ENCODE peak calls at places on chromosomes 1 and 21, in five cellular contexts. C, V, O, X and D are unnamed samples.

GRCh38 chr1:230730979-230731378 is 16.2 kb upstream of the CAPN9 start:
- DNase-seq in O (no peak), X (no peak), V (no peak), C (no peak), D (no peak)

GRCh38 chr1:229140018-229140417 is 130.9 kb upstream of the RAB4A start:
- DNase-seq in V (no peak), X (no peak), C (no peak), O (no peak), D (no peak)

GRCh38 chr1:67376381-67376780 is 53.8 kb downstream of the SERBP1 start:
- DNase-seq in C (no peak), O (no peak), V (no peak), X (no peak), D (no peak)

GRCh38 chr1:44707112-44707881 is 23.7 kb downstream of the RNU5D-1 start:
- DNase-seq in O (no peak), C (no peak), X (no peak), V (no peak), D (no peak)

GRCh38 chr1:150751443-150751842 is 14.1 kb downstream of the CTSS start:
- DNase-seq in C (no peak), O (no peak), X (no peak), V (no peak), D (no peak)

GRCh38 chr1:10105484-10105883 is 72.7 kb downstream of the UBE4B start:
- DNase-seq in O (no peak), V (no peak), X (no peak), C (no peak), D (no peak)

GRCh38 chr21:42479582-42479981 is 16.4 kb downstream of the RSPH1 start:
- DNase-seq in X (no peak), C (no peak), V (no peak), O (no peak), D (no peak)

GRCh38 chr1:204461331-204462228 is 33.0 kb downstream of the PIK3C2B start:
- DNase-seq in C (peak; percentile 57), V (no peak), X (peak; percentile 57), O (no peak), D (no peak)

GRCh38 chr1:4675454-4676186 is 21.2 kb downstream of the AJAP1 start:
- DNase-seq in C (no peak), V (no peak), O (no peak), X (no peak), D (no peak)

GRCh38 chr1:235671992-235672391 is 22.4 kb upstream of the GNG4 start:
- DNase-seq in X (no peak), O (no peak), C (no peak), V (no peak), D (no peak)

GRCh38 chr1:224644553-224645154 is 28.5 kb downstream of the CNIH3 start:
- DNase-seq in X (peak; percentile 24), V (peak; percentile 59), C (peak; percentile 77), O (peak; percentile 41), D (peak; percentile 55)

GRCh38 chr1:90862782-90863181 is 145.7 kb upstream of the BARHL2 start:
- DNase-seq in X (no peak), C (no peak), V (no peak), O (no peak), D (no peak)

GRCh38 chr1:91803133-91803532 is 82.8 kb downstream of the TGFBR3 start:
- DNase-seq in C (no peak), O (no peak), X (no peak), V (no peak), D (no peak)

GRCh38 chr1:115669002-115669673 is 27.4 kb downstream of the VANGL1 start:
- DNase-seq in X (no peak), C (peak; percentile 62), O (no peak), V (no peak), D (no peak)

GRCh38 chr1:234437423-234438171 is 41.4 kb downstream of the TARBP1 start:
- DNase-seq in C (no peak), O (no peak), V (no peak), X (no peak), D (no peak)

GRCh38 chr21:26448751-26449150 is 124.3 kb downstream of the CYYR1 start:
- DNase-seq in C (no peak), V (no peak), X (no peak), O (no peak), D (no peak)

GRCh38 chr1:205933672-205934618 is 9.3 kb downstream of the SLC26A9 start:
- DNase-seq in V (no peak), C (no peak), O (no peak), X (no peak), D (no peak)

GRCh38 chr1:7432102-7432895 is 338.8 kb upstream of the VAMP3 start:
- DNase-seq in O (no peak), X (no peak), C (no peak), V (no peak), D (no peak)

GRCh38 chr1:185560760-185561159 is 173.4 kb upstream of the HMCN1 start:
- DNase-seq in X (no peak), C (no peak), V (no peak), O (no peak), D (no peak)

GRCh38 chr1:87325982-87326738 is 2.5 kb upstream of the LMO4 start:
- DNase-seq in C (peak; percentile 37), O (no peak), X (no peak), V (no peak), D (no peak)

GRCh38 chr1:116949213-116949985 is 39.7 kb downstream of the PTGFRN start:
- DNase-seq in X (no peak), V (no peak), C (no peak), O (no peak), D (no peak)

GRCh38 chr1:205041998-205042910 is 758 bp upstream of the CNTN2 start:
- DNase-seq in O (no peak), C (no peak), V (no peak), X (no peak), D (no peak)

GRCh38 chr1:27077968-27078367 is 65.3 kb upstream of the TENT5B start:
- DNase-seq in X (no peak), O (no peak), V (no peak), C (no peak), D (no peak)

GRCh38 chr1:145942405-145942804 is 15.1 kb upstream of the RBM8A start:
- DNase-seq in O (no peak), X (no peak), V (no peak), C (no peak), D (no peak)
- TF ChIP-seq TAF1 in O (no peak), X (no peak), V (no peak), C (no peak), D (no peak)

GRCh38 chr1:107051266-107051665 is 5.2 kb upstream of the PRMT6 start:
- DNase-seq in O (no peak), X (no peak), V (no peak), C (no peak), D (no peak)
- TF ChIP-seq POLR2A in O (no peak), X (no peak), V (no peak), C (no peak), D (no peak)

DNA sequence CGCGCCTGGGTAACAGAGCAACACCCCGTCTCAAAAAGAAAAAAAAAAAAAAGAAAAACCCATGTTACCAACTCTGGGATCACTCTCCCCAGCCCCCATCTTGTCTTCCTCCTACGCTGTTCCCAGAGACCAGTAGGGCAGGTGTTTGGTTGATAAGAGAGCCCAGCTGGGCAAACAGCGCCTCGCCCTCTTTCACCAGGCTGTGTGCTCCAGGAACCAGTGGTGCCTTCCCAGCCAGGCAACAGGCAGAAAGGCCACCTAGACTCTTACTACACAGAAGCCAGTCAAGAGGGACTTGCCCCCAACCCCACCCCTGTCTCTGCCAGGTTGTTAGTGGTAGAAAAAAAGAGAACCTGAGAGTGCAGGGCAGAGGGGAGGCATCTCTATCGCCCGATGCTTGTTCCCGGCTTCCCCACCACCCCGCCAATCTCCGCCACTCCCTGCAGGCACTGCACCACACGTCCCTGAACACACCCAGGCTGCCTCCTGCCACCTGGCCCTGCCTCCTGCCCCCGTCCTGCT is 14.0 kb upstream of the CTRC start:
- DNase-seq in V (no peak), X (no peak), O (no peak), C (peak; percentile 82), D (no peak)
- TF ChIP-seq TAF1 in V (no peak), X (no peak), O (no peak), C (peak; percentile 23), D (no peak)

DNA sequence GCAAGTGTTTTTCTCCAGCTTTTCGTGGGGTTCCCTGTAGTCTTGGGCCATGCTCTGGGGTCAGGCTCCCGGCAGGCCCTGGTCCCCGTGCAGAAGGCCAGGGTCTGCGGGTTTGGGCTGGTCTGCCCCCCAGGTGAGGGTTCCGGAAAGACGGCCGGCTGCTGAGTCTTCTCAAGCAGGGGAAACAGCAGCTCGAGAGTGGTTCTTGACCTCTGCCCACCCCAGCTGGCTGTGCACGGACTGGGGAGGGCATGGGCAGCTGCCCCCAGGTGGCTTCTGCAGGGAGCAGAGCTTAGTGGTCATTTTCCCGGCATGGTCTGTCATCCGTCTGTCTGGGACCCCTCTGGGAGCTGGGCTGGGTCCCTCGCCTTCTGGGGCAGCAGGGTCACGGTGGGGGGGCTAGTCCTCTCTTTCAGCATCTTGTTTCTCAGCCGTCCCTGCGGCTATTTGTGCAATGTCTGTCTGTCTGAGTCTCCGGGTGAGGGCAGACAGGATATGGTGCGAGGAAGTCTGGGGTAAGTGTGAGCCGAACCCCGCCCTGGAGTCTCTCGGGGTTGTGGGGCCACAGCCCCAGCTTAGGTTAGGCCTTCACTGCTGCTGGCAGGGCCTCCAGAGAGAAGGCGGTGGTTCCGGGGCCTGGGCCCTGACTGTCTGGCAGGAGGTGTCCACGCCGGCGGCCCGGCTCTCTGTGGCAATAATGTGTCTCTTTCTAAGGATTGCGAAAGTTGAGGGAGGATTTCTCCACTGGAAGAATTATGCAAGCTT is 6.1 kb downstream of the SKI start:
- DNase-seq in C (no peak), O (no peak), V (peak; percentile 73), X (no peak), D (peak; percentile 60)
- TF ChIP-seq POLR2A in C (no peak), O (no peak), V (no peak), X (no peak), D (no peak)

GRCh38 chr21:25115021-25115420 is 492.3 kb downstream of the MRPL39 start:
- DNase-seq in C (no peak), O (no peak), X (peak; percentile 5), V (no peak), D (no peak)
- TF ChIP-seq TAF1 in C (no peak), O (no peak), X (no peak), V (no peak), D (no peak)

GRCh38 chr1:227729881-227730629 is 5.0 kb downstream of the JMJD4 start:
- DNase-seq in O (peak; percentile 27), C (peak; percentile 64), V (peak; percentile 56), X (no peak), D (no peak)
- TF ChIP-seq POLR2A in O (no peak), C (peak; percentile 33), V (peak; percentile 28), X (peak; percentile 34), D (peak; percentile 42)

GRCh38 chr1:17700363-17700762 is 54.8 kb upstream of the ACTL8 start:
- DNase-seq in X (no peak), O (no peak), V (no peak), C (no peak), D (no peak)

GRCh38 chr1:17700981-17701870 is 53.9 kb upstream of the ACTL8 start:
- DNase-seq in V (no peak), O (no peak), C (no peak), X (no peak), D (no peak)

GRCh38 chr1:17692645-17693044 is 62.5 kb upstream of the ACTL8 start:
- DNase-seq in O (no peak), X (no peak), C (no peak), V (no peak), D (no peak)

GRCh38 chr1:17691147-17691634 is 63.9 kb upstream of the ACTL8 start:
- DNase-seq in O (no peak), V (no peak), C (no peak), X (no peak), D (no peak)

GRCh38 chr1:17696417-17697301 is 58.5 kb upstream of the ACTL8 start:
- DNase-seq in X (no peak), C (peak; percentile 23), O (peak; percentile 17), V (no peak), D (no peak)
- TF ChIP-seq TAF1 in X (no peak), C (no peak), O (no peak), V (no peak), D (no peak)